ENCODE peak calls at places on chromosomes 1 and 21, in eight cellular contexts. S is CD8-positive, alpha-beta T cell; I is HAP-1; B is T-helper 2 cell; T is fibroblast of lung; G is NCI-H146; Y is substantia nigra; P is CD8-positive, alpha-beta memory T cell. F is an unnamed sample.

GRCh38 chr1:180358649-180359048 is 128.6 kb downstream of the LHX4 start:
- DNase-seq in S (no peak), I (peak; percentile 61), B (no peak), T (peak; percentile 20), G (no peak), Y (no peak), P (no peak), F (peak; percentile 54)

GRCh38 chr1:160354388-160354985 is 11.3 kb downstream of the NCSTN start:
- DNase-seq in S (no peak), I (no peak), B (no peak), T (peak; percentile 14), G (no peak), Y (no peak), P (no peak), F (peak; percentile 53)

GRCh38 chr21:29347274-29347681 is 48.6 kb downstream of the BACH1 start:
- DNase-seq in S (no peak), I (no peak), B (no peak), T (no peak), G (no peak), Y (no peak), P (no peak), F (peak; percentile 45)

GRCh38 chr1:15691434-15692032 is 7.4 kb downstream of the PLEKHM2 start:
- DNase-seq in S (no peak), I (no peak), B (no peak), T (no peak), G (no peak), Y (no peak), P (no peak), F (no peak)

GRCh38 chr1:210883821-210884220 is 250.1 kb downstream of the KCNH1 start:
- DNase-seq in S (no peak), I (no peak), B (no peak), T (peak; percentile 94), G (no peak), Y (no peak), P (no peak), F (no peak)

GRCh38 chr21:34695434-34695833 is 26.6 kb downstream of the CLIC6 start:
- DNase-seq in S (no peak), I (no peak), B (no peak), T (no peak), G (no peak), Y (no peak), P (no peak), F (no peak)

GRCh38 chr1:117795190-117795589 is 134.2 kb downstream of the GDAP2 start:
- DNase-seq in S (no peak), I (no peak), B (no peak), T (peak; percentile 88), G (peak; percentile 3), Y (no peak), P (no peak), F (peak; percentile 55)

GRCh38 chr1:204599098-204599497 is 82.9 kb downstream of the MDM4 start:
- DNase-seq in S (no peak), I (no peak), B (no peak), T (no peak), G (no peak), Y (no peak), P (no peak), F (no peak)

GRCh38 chr1:13801232-13801631 is 101.2 kb downstream of the PRDM2 start:
- DNase-seq in S (no peak), I (no peak), B (no peak), T (peak; percentile 31), G (no peak), Y (no peak), P (no peak), F (no peak)

GRCh38 chr1:53541263-53541625 is 82.0 kb downstream of the DMRTB1 start:
- DNase-seq in S (no peak), I (no peak), B (no peak), T (no peak), G (no peak), Y (no peak), P (no peak), F (no peak)

GRCh38 chr1:173333581-173333980 is 126.5 kb upstream of the TNFSF4 start:
- DNase-seq in S (no peak), I (no peak), B (no peak), T (peak; percentile 78), G (no peak), Y (no peak), P (no peak), F (peak; percentile 48)

GRCh38 chr1:203311368-203312301 is 6.3 kb downstream of the BTG2 start:
- DNase-seq in S (no peak), I (no peak), B (no peak), T (no peak), G (no peak), Y (no peak), P (no peak), F (no peak)

GRCh38 chr1:61399192-61399591 is 316.8 kb downstream of the NFIA start:
- DNase-seq in S (no peak), I (peak; percentile 55), B (no peak), T (no peak), G (no peak), Y (no peak), P (no peak), F (no peak)

GRCh38 chr1:173062156-173062938 is 11.6 kb upstream of the TNFSF18 start:
- DNase-seq in S (no peak), I (no peak), B (no peak), T (peak; percentile 87), G (no peak), Y (no peak), P (no peak), F (peak; percentile 79)

F was measured in choroid plexus epithelial cell.